ENCODE peak calls at places on chromosomes 12 and 14, in ten cellular contexts. One of them, this sample, is unnamed.

GRCh38 chr14:50756300-50756699 is 74.7 kb downstream of the NIN start:
- DNase-seq in transverse colon: no peak
- DNase-seq in MM.1S: no peak
- DNase-seq in dorsolateral prefrontal cortex: no peak
- DNase-seq in GM12865: no peak
- DNase-seq in fibroblast of lung: no peak
- DNase-seq in neural progenitor cell: no peak
- DNase-seq in HL-60: no peak
- DNase-seq in Peyer's patch: peak
- DNase-seq in astrocyte of the spinal cord: no peak
- DNase-seq in this sample: no peak

GRCh38 chr12:58408516-58408915 is 467.1 kb downstream of the ATP23 start:
- DNase-seq in transverse colon: no peak
- DNase-seq in MM.1S: no peak
- DNase-seq in dorsolateral prefrontal cortex: no peak
- DNase-seq in GM12865: no peak
- DNase-seq in fibroblast of lung: no peak
- DNase-seq in neural progenitor cell: no peak
- DNase-seq in HL-60: no peak
- DNase-seq in Peyer's patch: no peak
- DNase-seq in astrocyte of the spinal cord: no peak
- DNase-seq in this sample: no peak

GRCh38 chr12:51000245-51000644 is 25.9 kb downstream of the SLC11A2 start:
- DNase-seq in transverse colon: no peak
- DNase-seq in MM.1S: no peak
- DNase-seq in dorsolateral prefrontal cortex: no peak
- DNase-seq in GM12865: no peak
- DNase-seq in fibroblast of lung: peak
- DNase-seq in neural progenitor cell: no peak
- DNase-seq in HL-60: no peak
- DNase-seq in Peyer's patch: no peak
- DNase-seq in astrocyte of the spinal cord: peak
- DNase-seq in this sample: no peak

GRCh38 chr14:104738375-104739019 is 14.4 kb upstream of the SIVA1 start:
- DNase-seq in transverse colon: no peak
- DNase-seq in MM.1S: no peak
- DNase-seq in dorsolateral prefrontal cortex: no peak
- DNase-seq in GM12865: no peak
- DNase-seq in fibroblast of lung: no peak
- DNase-seq in neural progenitor cell: no peak
- DNase-seq in HL-60: no peak
- DNase-seq in Peyer's patch: no peak
- DNase-seq in astrocyte of the spinal cord: no peak
- DNase-seq in this sample: no peak

GRCh38 chr14:103562135-103562384 is 397 bp downstream of the BAG5 start:
- DNase-seq in transverse colon: peak
- DNase-seq in MM.1S: no peak
- DNase-seq in dorsolateral prefrontal cortex: no peak
- DNase-seq in GM12865: peak
- DNase-seq in fibroblast of lung: no peak
- DNase-seq in neural progenitor cell: no peak
- DNase-seq in HL-60: no peak
- DNase-seq in Peyer's patch: no peak
- DNase-seq in astrocyte of the spinal cord: no peak
- DNase-seq in this sample: no peak

GRCh38 chr14:36505193-36505815 is 14.7 kb downstream of the NKX2-1 start:
- DNase-seq in transverse colon: no peak
- DNase-seq in MM.1S: peak
- DNase-seq in dorsolateral prefrontal cortex: no peak
- DNase-seq in GM12865: no peak
- DNase-seq in fibroblast of lung: no peak
- DNase-seq in neural progenitor cell: peak
- DNase-seq in HL-60: no peak
- DNase-seq in Peyer's patch: no peak
- DNase-seq in astrocyte of the spinal cord: no peak
- DNase-seq in this sample: no peak

GRCh38 chr12:47207005-47207717 is 127.4 kb upstream of the AMIGO2 start:
- DNase-seq in transverse colon: peak
- DNase-seq in MM.1S: peak
- DNase-seq in dorsolateral prefrontal cortex: no peak
- DNase-seq in GM12865: peak
- DNase-seq in fibroblast of lung: no peak
- DNase-seq in neural progenitor cell: no peak
- DNase-seq in HL-60: peak
- DNase-seq in Peyer's patch: peak
- DNase-seq in astrocyte of the spinal cord: no peak
- DNase-seq in this sample: no peak

GRCh38 chr12:56248711-56249110 is 9.5 kb downstream of the ANKRD52 start:
- DNase-seq in transverse colon: no peak
- DNase-seq in MM.1S: no peak
- DNase-seq in dorsolateral prefrontal cortex: no peak
- DNase-seq in GM12865: no peak
- DNase-seq in fibroblast of lung: no peak
- DNase-seq in neural progenitor cell: no peak
- DNase-seq in HL-60: no peak
- DNase-seq in Peyer's patch: no peak
- DNase-seq in astrocyte of the spinal cord: no peak
- DNase-seq in this sample: no peak

GRCh38 chr14:22542360-22542759 is 46.7 kb downstream of the DAD1 start:
- DNase-seq in transverse colon: no peak
- DNase-seq in MM.1S: no peak
- DNase-seq in dorsolateral prefrontal cortex: no peak
- DNase-seq in GM12865: no peak
- DNase-seq in fibroblast of lung: no peak
- DNase-seq in neural progenitor cell: no peak
- DNase-seq in HL-60: no peak
- DNase-seq in Peyer's patch: no peak
- DNase-seq in astrocyte of the spinal cord: no peak
- DNase-seq in this sample: no peak

GRCh38 chr14:22540286-22540685 is 48.7 kb downstream of the DAD1 start:
- DNase-seq in transverse colon: no peak
- DNase-seq in MM.1S: no peak
- DNase-seq in dorsolateral prefrontal cortex: no peak
- DNase-seq in GM12865: no peak
- DNase-seq in fibroblast of lung: peak
- DNase-seq in neural progenitor cell: no peak
- DNase-seq in HL-60: no peak
- DNase-seq in Peyer's patch: no peak
- DNase-seq in astrocyte of the spinal cord: no peak
- DNase-seq in this sample: no peak

GRCh38 chr14:22541721-22542120 is 47.3 kb downstream of the DAD1 start:
- DNase-seq in transverse colon: no peak
- DNase-seq in MM.1S: no peak
- DNase-seq in dorsolateral prefrontal cortex: no peak
- DNase-seq in GM12865: no peak
- DNase-seq in fibroblast of lung: no peak
- DNase-seq in neural progenitor cell: no peak
- DNase-seq in HL-60: no peak
- DNase-seq in Peyer's patch: no peak
- DNase-seq in astrocyte of the spinal cord: no peak
- DNase-seq in this sample: no peak

GRCh38 chr14:22539831-22540230 is 49.2 kb downstream of the DAD1 start:
- DNase-seq in transverse colon: no peak
- DNase-seq in MM.1S: no peak
- DNase-seq in dorsolateral prefrontal cortex: no peak
- DNase-seq in GM12865: no peak
- DNase-seq in fibroblast of lung: no peak
- DNase-seq in neural progenitor cell: no peak
- DNase-seq in HL-60: no peak
- DNase-seq in Peyer's patch: no peak
- DNase-seq in astrocyte of the spinal cord: no peak
- DNase-seq in this sample: no peak

GRCh38 chr14:22540811-22541360 is 48.1 kb downstream of the DAD1 start:
- DNase-seq in transverse colon: no peak
- DNase-seq in MM.1S: no peak
- DNase-seq in dorsolateral prefrontal cortex: no peak
- DNase-seq in GM12865: no peak
- DNase-seq in fibroblast of lung: no peak
- DNase-seq in neural progenitor cell: no peak
- DNase-seq in HL-60: no peak
- DNase-seq in Peyer's patch: no peak
- DNase-seq in astrocyte of the spinal cord: no peak
- DNase-seq in this sample: no peak
- TF ChIP-seq CTCF in transverse colon: no peak
- TF ChIP-seq CTCF in MM.1S: no peak
- TF ChIP-seq CTCF in dorsolateral prefrontal cortex: no peak
- TF ChIP-seq CTCF in GM12865: no peak
- TF ChIP-seq CTCF in fibroblast of lung: no peak
- TF ChIP-seq CTCF in neural progenitor cell: no peak
- TF ChIP-seq CTCF in HL-60: no peak
- TF ChIP-seq CTCF in Peyer's patch: no peak
- TF ChIP-seq CTCF in astrocyte of the spinal cord: no peak
- TF ChIP-seq CTCF in this sample: no peak

DNA sequence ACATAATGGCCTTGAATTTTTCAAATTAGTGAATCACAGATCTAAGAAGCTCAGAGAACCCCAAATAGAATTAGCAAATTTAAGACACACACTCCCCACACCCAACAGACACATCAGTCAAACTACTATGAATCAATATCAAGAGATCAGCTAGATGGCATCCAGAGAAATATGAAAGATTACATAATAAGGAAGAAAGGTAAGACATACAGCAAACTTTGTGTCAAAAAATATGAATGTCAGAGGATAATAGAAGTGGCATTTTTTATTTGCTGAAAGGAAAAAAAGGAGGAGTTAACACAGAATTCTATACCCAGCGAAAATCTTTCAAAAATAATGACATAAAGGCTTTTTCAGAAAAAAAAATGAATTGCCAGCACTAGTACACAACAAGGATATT is 110.5 kb upstream of the COCH start:
- DNase-seq in transverse colon: no peak
- DNase-seq in MM.1S: no peak
- DNase-seq in dorsolateral prefrontal cortex: no peak
- DNase-seq in GM12865: no peak
- DNase-seq in fibroblast of lung: no peak
- DNase-seq in neural progenitor cell: no peak
- DNase-seq in HL-60: no peak
- DNase-seq in Peyer's patch: no peak
- DNase-seq in astrocyte of the spinal cord: no peak
- DNase-seq in this sample: no peak
- H3K4me3 ChIP-seq in transverse colon: no peak
- H3K4me3 ChIP-seq in MM.1S: no peak
- H3K4me3 ChIP-seq in dorsolateral prefrontal cortex: no peak
- H3K4me3 ChIP-seq in GM12865: no peak
- H3K4me3 ChIP-seq in fibroblast of lung: no peak
- H3K4me3 ChIP-seq in neural progenitor cell: no peak
- H3K4me3 ChIP-seq in HL-60: no peak
- H3K4me3 ChIP-seq in Peyer's patch: no peak
- H3K4me3 ChIP-seq in astrocyte of the spinal cord: no peak
- H3K4me3 ChIP-seq in this sample: no peak

GRCh38 chr14:73744874-73745529 is 30.8 kb upstream of the PNMA1 start:
- DNase-seq in transverse colon: peak
- DNase-seq in MM.1S: no peak
- DNase-seq in dorsolateral prefrontal cortex: no peak
- DNase-seq in GM12865: no peak
- DNase-seq in fibroblast of lung: no peak
- DNase-seq in neural progenitor cell: no peak
- DNase-seq in HL-60: no peak
- DNase-seq in Peyer's patch: no peak
- DNase-seq in astrocyte of the spinal cord: no peak
- DNase-seq in this sample: no peak

GRCh38 chr14:73747386-73748211 is 33.4 kb upstream of the PNMA1 start:
- DNase-seq in transverse colon: no peak
- DNase-seq in MM.1S: no peak
- DNase-seq in dorsolateral prefrontal cortex: no peak
- DNase-seq in GM12865: peak
- DNase-seq in fibroblast of lung: no peak
- DNase-seq in neural progenitor cell: no peak
- DNase-seq in HL-60: no peak
- DNase-seq in Peyer's patch: no peak
- DNase-seq in astrocyte of the spinal cord: no peak
- DNase-seq in this sample: no peak

GRCh38 chr14:73745571-73746539 is 31.7 kb upstream of the PNMA1 start:
- DNase-seq in transverse colon: no peak
- DNase-seq in MM.1S: no peak
- DNase-seq in dorsolateral prefrontal cortex: no peak
- DNase-seq in GM12865: no peak
- DNase-seq in fibroblast of lung: no peak
- DNase-seq in neural progenitor cell: no peak
- DNase-seq in HL-60: no peak
- DNase-seq in Peyer's patch: no peak
- DNase-seq in astrocyte of the spinal cord: no peak
- DNase-seq in this sample: no peak

GRCh38 chr14:73748858-73749357 is 34.7 kb upstream of the PNMA1 start:
- DNase-seq in transverse colon: no peak
- DNase-seq in MM.1S: no peak
- DNase-seq in dorsolateral prefrontal cortex: no peak
- DNase-seq in GM12865: no peak
- DNase-seq in fibroblast of lung: no peak
- DNase-seq in neural progenitor cell: no peak
- DNase-seq in HL-60: no peak
- DNase-seq in Peyer's patch: no peak
- DNase-seq in astrocyte of the spinal cord: no peak
- DNase-seq in this sample: no peak

DNA sequence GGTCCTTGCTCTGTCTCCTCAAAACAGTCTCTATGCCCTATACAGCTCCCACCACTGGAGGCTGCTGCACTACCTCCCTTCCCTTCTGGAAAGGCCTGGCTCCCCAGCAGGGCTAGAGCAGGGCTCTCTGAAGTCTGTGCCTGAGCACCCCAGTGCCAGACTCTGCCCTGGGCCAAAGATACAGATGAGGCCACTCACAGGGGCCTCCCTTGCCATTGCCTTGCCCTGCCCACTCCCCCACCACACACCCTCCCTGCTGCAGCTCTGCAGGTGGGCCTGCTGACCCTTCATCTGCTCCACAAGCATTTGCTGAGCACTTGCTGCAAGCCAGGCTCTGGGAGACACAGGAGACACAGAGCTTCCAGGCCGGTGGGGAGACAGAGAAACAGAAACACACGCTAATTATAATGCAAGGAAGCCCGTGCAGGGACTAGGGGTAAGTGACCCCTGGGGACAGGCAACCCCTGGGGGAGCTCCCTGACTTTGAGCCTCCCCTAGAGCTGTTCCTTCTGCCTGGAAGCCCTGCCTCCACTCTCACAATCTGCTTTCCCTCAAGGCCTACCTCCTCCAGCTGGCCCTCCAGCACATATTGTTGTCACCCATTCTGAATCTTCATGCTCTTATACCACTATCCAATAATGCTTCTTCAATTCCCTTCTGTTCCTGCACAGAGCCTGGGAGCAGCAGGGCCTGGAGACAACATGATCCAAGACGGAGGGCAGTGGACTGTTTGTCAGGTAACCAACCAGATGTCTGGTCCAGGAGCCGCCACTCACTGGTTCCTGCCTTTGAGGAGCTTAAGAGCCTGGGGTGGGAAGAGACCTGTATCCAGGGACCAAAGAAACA is 32.6 kb upstream of the PNMA1 start:
- DNase-seq in transverse colon: no peak
- DNase-seq in MM.1S: no peak
- DNase-seq in dorsolateral prefrontal cortex: no peak
- DNase-seq in GM12865: no peak
- DNase-seq in fibroblast of lung: no peak
- DNase-seq in neural progenitor cell: peak
- DNase-seq in HL-60: no peak
- DNase-seq in Peyer's patch: no peak
- DNase-seq in astrocyte of the spinal cord: no peak
- DNase-seq in this sample: peak
- TF ChIP-seq CTCF in transverse colon: no peak
- TF ChIP-seq CTCF in MM.1S: no peak
- TF ChIP-seq CTCF in dorsolateral prefrontal cortex: no peak
- TF ChIP-seq CTCF in GM12865: peak
- TF ChIP-seq CTCF in fibroblast of lung: peak
- TF ChIP-seq CTCF in neural progenitor cell: peak
- TF ChIP-seq CTCF in HL-60: no peak
- TF ChIP-seq CTCF in Peyer's patch: peak
- TF ChIP-seq CTCF in astrocyte of the spinal cord: peak
- TF ChIP-seq CTCF in this sample: peak

DNA sequence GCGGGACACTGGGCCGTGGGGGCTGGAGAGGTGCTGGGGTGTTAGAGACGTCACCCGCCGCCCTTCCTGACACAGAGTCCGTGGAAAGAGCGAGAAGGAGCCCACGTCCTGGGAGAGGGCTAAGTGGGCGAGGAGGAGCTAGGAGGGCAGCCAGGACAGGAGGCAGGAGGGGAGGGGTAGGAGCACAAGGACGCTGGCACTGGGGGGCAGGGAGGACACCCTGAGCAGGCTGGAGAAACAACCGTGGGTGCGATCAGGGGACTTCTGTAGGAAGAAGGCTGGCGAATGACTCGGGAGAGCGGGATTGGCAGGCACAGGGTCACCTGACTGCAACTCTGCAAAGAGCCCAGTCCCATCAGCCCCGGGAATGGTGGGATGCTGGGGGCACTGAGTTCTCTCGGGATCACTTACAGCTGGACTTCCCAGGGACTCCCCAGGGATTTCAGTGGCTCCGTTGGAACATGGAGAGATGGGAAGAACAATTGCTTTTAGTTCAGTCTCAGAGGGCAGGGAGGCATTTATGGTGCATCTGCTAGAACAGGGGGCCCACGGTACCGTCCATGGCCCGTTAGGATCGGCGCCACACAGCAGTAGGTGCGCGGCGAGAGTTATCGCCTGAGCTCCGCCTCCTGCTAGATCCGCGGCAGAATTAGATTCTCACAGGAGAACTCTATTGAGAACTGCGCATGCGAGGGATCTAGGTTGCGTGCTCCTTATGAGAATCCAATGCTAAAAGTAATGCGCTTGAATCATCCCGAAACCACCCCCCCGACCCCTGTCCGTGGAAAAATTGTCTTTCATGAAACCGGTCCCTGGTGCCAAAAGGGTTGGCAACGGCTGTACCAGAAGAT is 24.3 kb downstream of the UBR7 start:
- DNase-seq in transverse colon: no peak
- DNase-seq in MM.1S: no peak
- DNase-seq in dorsolateral prefrontal cortex: no peak
- DNase-seq in GM12865: no peak
- DNase-seq in fibroblast of lung: peak
- DNase-seq in neural progenitor cell: no peak
- DNase-seq in HL-60: no peak
- DNase-seq in Peyer's patch: no peak
- DNase-seq in astrocyte of the spinal cord: peak
- DNase-seq in this sample: peak
- H3K4me3 ChIP-seq in transverse colon: peak
- H3K4me3 ChIP-seq in MM.1S: no peak
- H3K4me3 ChIP-seq in dorsolateral prefrontal cortex: peak
- H3K4me3 ChIP-seq in GM12865: peak
- H3K4me3 ChIP-seq in fibroblast of lung: peak
- H3K4me3 ChIP-seq in neural progenitor cell: no peak
- H3K4me3 ChIP-seq in HL-60: peak
- H3K4me3 ChIP-seq in Peyer's patch: peak
- H3K4me3 ChIP-seq in astrocyte of the spinal cord: peak
- H3K4me3 ChIP-seq in this sample: peak